ENCODE peak calls at places on chromosomes 7 and 10, in four cellular contexts. P is epithelial cell of esophagus, J is activated T-cell treated with anti-CD3 and anti-CD28 coated beads for 1 hour, Z is hypothalamus. L is an unnamed sample.

GRCh38 chr7:91168766-91169518 is 95.3 kb upstream of the FZD1 start:
- DNase-seq in Z (no peak), P (no peak), J (no peak), L (no peak)

GRCh38 chr10:63866075-63866746 is 345.0 kb downstream of the REEP3 start:
- DNase-seq in Z (no peak), J (no peak), P (peak; percentile 55), L (no peak)

GRCh38 chr7:106598663-106599342 is 62.2 kb downstream of the CCDC71L start:
- DNase-seq in Z (no peak), P (peak; percentile 84), J (peak; percentile 23), L (peak; percentile 16)

GRCh38 chr7:116169060-116169459 is 41.3 kb upstream of the TES start:
- DNase-seq in P (no peak), J (no peak), Z (no peak), L (no peak)

GRCh38 chr7:54465095-54465494 is 77.1 kb upstream of the VSTM2A start:
- DNase-seq in Z (no peak), J (no peak), P (no peak), L (no peak)

GRCh38 chr7:55439627-55440026 is 74.5 kb downstream of the LANCL2 start:
- DNase-seq in Z (peak; percentile 77), J (no peak), P (peak; percentile 45), L (no peak)

GRCh38 chr7:76234931-76235441 is 33.3 kb downstream of the SRRM3 start:
- DNase-seq in J (peak; percentile 56), Z (peak; percentile 5), P (peak; percentile 90), L (no peak)

GRCh38 chr10:34206078-34206477 is 609.0 kb downstream of the PARD3 start:
- DNase-seq in J (no peak), P (no peak), Z (no peak), L (no peak)

GRCh38 chr7:142357953-142358520 is 100.2 kb upstream of the PRSS58 start:
- DNase-seq in P (peak; percentile 84), J (no peak), Z (no peak), L (peak; percentile 26)

GRCh38 chr7:117839507-117839906 is 33.7 kb downstream of the CTTNBP2 start:
- DNase-seq in P (no peak), Z (no peak), J (no peak), L (no peak)

GRCh38 chr7:128890306-128891109 is 20.0 kb downstream of the KCP start:
- DNase-seq in Z (no peak), J (no peak), P (no peak), L (no peak)

GRCh38 chr10:122286872-122287271 is 15.8 kb downstream of the BTBD16 start:
- DNase-seq in P (peak; percentile 63), Z (no peak), J (no peak), L (no peak)

GRCh38 chr10:129932996-129933395 is 31.1 kb downstream of the EBF3 start:
- DNase-seq in J (no peak), Z (no peak), P (no peak), L (no peak)

GRCh38 chr7:150858236-150859197 is 6.2 kb downstream of the AOC1 start:
- DNase-seq in Z (no peak), J (no peak), P (no peak), L (no peak)

GRCh38 chr10:1966698-1967097 is 229.4 kb upstream of the ADARB2 start:
- DNase-seq in P (no peak), J (no peak), Z (no peak), L (no peak)

GRCh38 chr7:124030964-124031363 is 1.9 kb downstream of the TMEM229A start:
- DNase-seq in Z (no peak), J (no peak), P (no peak), L (no peak)

GRCh38 chr10:52297727-52298126 is 16.4 kb upstream of the DKK1 start:
- DNase-seq in P (no peak), J (no peak), Z (no peak), L (no peak)

GRCh38 chr7:38186593-38187314 is 8.7 kb downstream of the STARD3NL start:
- DNase-seq in J (no peak), Z (no peak), P (peak; percentile 85), L (no peak)

L was measured in GF-D8.